ENCODE peak calls at places on chromosomes 7 and 10, in nine cellular contexts. E is epithelial cell of esophagus, Y is right atrium auricular region, K is upper lobe of right lung, V is cardiac fibroblast, R is GM12865, B is H9, H is AG04450, U is GM13976. W is an unnamed sample.
A peak's percentile ranks its signal among the peaks of the same experiment; 100 is the strongest.

GRCh38 chr7:47510192-47510591 is 71.7 kb downstream of the TNS3 start:
- DNase-seq in E (no peak), Y (no peak), K (no peak), V (no peak), R (no peak), B (no peak), H (no peak), U (no peak), W (no peak)

GRCh38 chr10:133141144-133141962 is 18.7 kb upstream of the KNDC1 start:
- DNase-seq in E (no peak), Y (no peak), K (no peak), V (no peak), R (no peak), B (peak; percentile 25), H (no peak), U (no peak), W (no peak)

GRCh38 chr7:115043605-115044004 is 121.7 kb downstream of the MDFIC start:
- DNase-seq in E (no peak), Y (no peak), K (no peak), V (no peak), R (no peak), B (no peak), H (no peak), U (no peak), W (no peak)

GRCh38 chr10:128400564-128400963 is 274.3 kb upstream of the MKI67 start:
- DNase-seq in E (no peak), Y (no peak), K (no peak), V (no peak), R (no peak), B (no peak), H (no peak), U (no peak), W (no peak)

GRCh38 chr7:135169141-135169935 is 1.2 kb downstream of the CYREN start:
- DNase-seq in E (peak; percentile 94), Y (peak; percentile 56), K (no peak), V (peak; percentile 72), R (peak; percentile 91), B (peak; percentile 86), H (no peak), U (peak; percentile 80), W (peak; percentile 80)

GRCh38 chr10:103666109-103666508 is 172.6 kb downstream of the NEURL1 start:
- DNase-seq in E (peak; percentile 48), Y (no peak), K (no peak), V (peak; percentile 74), R (peak; percentile 24), B (peak; percentile 64), H (no peak), U (no peak), W (no peak)

GRCh38 chr10:77201135-77202111 is 436.2 kb downstream of the KCNMA1 start:
- DNase-seq in E (peak; percentile 24), Y (no peak), K (no peak), V (no peak), R (no peak), B (no peak), H (peak; percentile 32), U (no peak), W (no peak)

GRCh38 chr7:3892167-3892566 is 591.1 kb downstream of the SDK1 start:
- DNase-seq in E (no peak), Y (no peak), K (no peak), V (no peak), R (no peak), B (no peak), H (no peak), U (no peak), W (no peak)

GRCh38 chr7:151794508-151795167 is 82.3 kb downstream of the PRKAG2 start:
- DNase-seq in E (no peak), Y (no peak), K (peak; percentile 59), V (no peak), R (no peak), B (no peak), H (no peak), U (no peak), W (no peak)

GRCh38 chr10:127407551-127407950 is 141.6 kb upstream of the NPS start:
- DNase-seq in E (no peak), Y (no peak), K (peak; percentile 22), V (no peak), R (no peak), B (no peak), H (no peak), U (no peak), W (no peak)

GRCh38 chr7:135459076-135459475 is 50.8 kb downstream of the CNOT4 start:
- DNase-seq in E (no peak), Y (no peak), K (no peak), V (no peak), R (no peak), B (no peak), H (no peak), U (no peak), W (no peak)

GRCh38 chr10:1807924-1808323 is 70.6 kb upstream of the ADARB2 start:
- DNase-seq in E (no peak), Y (no peak), K (no peak), V (no peak), R (no peak), B (no peak), H (no peak), U (no peak), W (no peak)

DNA sequence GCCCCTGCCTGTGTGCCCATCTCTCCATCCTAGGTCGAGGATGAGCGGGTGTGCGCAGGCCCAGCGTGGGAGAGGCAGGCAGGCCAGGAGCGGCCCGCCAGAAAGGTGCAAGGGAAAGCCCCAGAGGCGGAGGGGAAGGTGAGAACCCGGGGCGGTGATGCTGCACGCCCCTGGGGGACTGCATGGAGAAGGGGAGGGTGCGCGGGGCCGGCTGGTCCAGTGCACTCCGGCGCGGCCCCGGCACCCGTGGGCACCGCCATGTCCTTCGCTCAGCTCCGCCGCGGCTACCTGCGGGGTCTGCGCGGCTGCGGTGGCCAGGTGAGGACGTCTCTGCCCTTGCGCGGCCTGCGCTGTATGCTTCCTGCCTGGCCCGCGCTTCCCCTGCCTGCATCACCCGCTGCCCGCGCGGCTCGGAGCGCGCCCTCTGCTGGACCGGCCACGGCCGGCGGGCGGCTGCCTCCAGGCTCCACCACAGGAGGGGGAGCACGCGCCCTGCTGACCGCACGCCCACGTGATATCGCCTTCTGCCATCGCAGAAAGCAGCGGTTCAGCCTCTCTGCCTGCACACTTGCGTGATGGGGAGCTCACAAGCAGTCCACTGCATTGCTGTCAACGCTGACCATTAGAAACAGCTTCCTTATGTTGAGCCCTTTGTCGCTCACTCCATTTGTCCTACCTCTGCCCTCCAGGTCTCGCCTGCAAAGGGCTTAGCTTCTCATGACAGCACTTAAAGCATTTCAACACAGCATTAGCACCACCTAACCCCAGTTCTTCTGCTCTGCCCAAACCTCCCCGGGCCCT is 73.9 kb downstream of the CXCL12 start:
- DNase-seq in E (no peak), Y (peak; percentile 92), K (peak; percentile 92), V (peak; percentile 80), R (peak; percentile 80), B (peak; percentile 93), H (peak; percentile 45), U (peak; percentile 88), W (peak; percentile 89)
- TF ChIP-seq CTCF in E (no peak), Y (peak; percentile 98), K (peak; percentile 92), V (peak; percentile 46), R (peak; percentile 73), B (peak; percentile 98), H (peak; percentile 83), U (peak; percentile 97), W (peak; percentile 97)

GRCh38 chr10:95466450-95466849 is 94.7 kb downstream of the SORBS1 start:
- DNase-seq in E (no peak), Y (no peak), K (no peak), V (no peak), R (no peak), B (no peak), H (no peak), U (no peak), W (no peak)

GRCh38 chr10:95464280-95464679 is 96.9 kb downstream of the SORBS1 start:
- DNase-seq in E (no peak), Y (no peak), K (no peak), V (no peak), R (no peak), B (no peak), H (no peak), U (no peak), W (no peak)

GRCh38 chr10:95469676-95470075 is 91.5 kb downstream of the SORBS1 start:
- DNase-seq in E (no peak), Y (no peak), K (no peak), V (no peak), R (no peak), B (no peak), H (no peak), U (no peak), W (no peak)

GRCh38 chr10:95469251-95469650 is 91.9 kb downstream of the SORBS1 start:
- DNase-seq in E (no peak), Y (no peak), K (no peak), V (no peak), R (no peak), B (no peak), H (no peak), U (no peak), W (no peak)

GRCh38 chr10:95467162-95467599 is 94.0 kb downstream of the SORBS1 start:
- DNase-seq in E (peak; percentile 53), Y (peak; percentile 80), K (peak; percentile 67), V (no peak), R (no peak), B (peak; percentile 86), H (no peak), U (no peak), W (no peak)
- TF ChIP-seq CTCF in E (no peak), Y (no peak), K (peak; percentile 22), V (no peak), R (no peak), B (peak; percentile 43), H (no peak), U (no peak), W (no peak)

DNA sequence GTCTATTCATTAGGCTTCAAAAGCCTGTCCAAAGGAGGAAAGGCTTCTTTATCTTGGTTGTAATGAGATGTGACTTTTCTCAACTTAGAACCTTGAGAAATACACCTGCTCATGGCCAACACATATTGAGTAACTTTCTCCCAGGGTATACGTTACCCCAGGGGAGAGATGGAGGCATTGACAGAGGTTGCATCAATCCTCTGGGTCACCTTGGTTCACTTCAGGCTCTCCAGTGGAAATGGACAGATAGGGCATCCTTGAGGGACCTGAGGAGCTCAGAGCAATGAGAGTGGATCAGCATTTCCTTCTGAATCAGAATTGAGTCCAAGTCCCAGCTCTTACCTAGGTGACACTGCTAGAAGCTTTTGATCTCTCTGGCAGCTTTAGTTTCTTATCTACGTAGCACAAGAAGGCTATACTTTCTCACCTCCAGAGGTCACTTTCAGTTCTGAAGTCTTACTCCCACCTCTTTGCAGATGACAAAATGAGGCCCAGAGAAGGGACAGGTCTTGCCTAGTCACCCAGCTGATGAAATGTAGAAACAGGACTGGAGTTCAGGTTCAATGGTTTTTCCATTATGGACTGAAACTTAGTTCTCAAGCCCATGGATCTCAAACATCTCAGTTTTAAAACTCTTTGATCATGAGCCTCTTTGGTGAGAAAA is 35.2 kb downstream of the PANK1 start:
- DNase-seq in E (no peak), Y (no peak), K (no peak), V (no peak), R (peak; percentile 78), B (no peak), H (no peak), U (peak; percentile 63), W (peak; percentile 45)
- TF ChIP-seq CTCF in E (no peak), Y (no peak), K (no peak), V (no peak), R (no peak), B (no peak), H (no peak), U (no peak), W (no peak)

DNA sequence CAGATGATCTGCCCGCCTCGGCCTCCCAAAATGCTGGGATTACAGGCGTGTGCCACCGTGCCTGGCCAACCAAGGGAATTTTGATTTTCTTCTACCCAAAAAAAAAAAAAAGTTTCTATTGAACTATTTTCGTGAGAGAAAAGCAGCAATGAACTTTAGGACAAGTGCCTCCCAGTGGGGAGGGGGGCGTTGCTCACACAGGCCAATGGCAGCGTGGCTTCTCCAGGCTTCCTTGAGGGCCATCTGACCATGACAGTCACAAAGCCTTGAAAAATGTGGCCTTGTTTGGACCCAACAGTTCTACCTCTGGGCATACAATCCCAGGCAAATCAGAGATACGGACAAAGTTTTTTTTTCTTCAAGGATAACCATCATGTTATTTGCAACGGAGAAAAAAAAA is 56.0 kb downstream of the TNRC18 start:
- DNase-seq in E (no peak), Y (no peak), K (no peak), V (no peak), R (no peak), B (peak; percentile 22), H (no peak), U (no peak), W (no peak)
- TF ChIP-seq CTCF in E (no peak), Y (no peak), K (no peak), V (no peak), R (no peak), B (no peak), H (no peak), U (no peak), W (no peak)

W was measured in GM20000.